ENCODE peak calls at places on chromosomes 7 and 10, in four cellular contexts. P is upper lobe of right lung, Z is MM.1S, D is SK-N-SH. M is an unnamed sample.

GRCh38 chr7:105480931-105481330 is 41.1 kb downstream of the PUS7 start:
- DNase-seq in Z (no peak), D (no peak), P (no peak), M (no peak)

GRCh38 chr7:1611708-1612241 is 41.9 kb upstream of the PSMG3 start:
- DNase-seq in P (no peak), Z (no peak), D (peak), M (no peak)

GRCh38 chr10:47414227-47414592 is 30.1 kb upstream of the ZNF488 start:
- DNase-seq in P (no peak), Z (no peak), D (no peak), M (no peak)

GRCh38 chr7:133789951-133790350 is 337.2 kb upstream of the LRGUK start:
- DNase-seq in P (no peak), Z (no peak), D (no peak), M (no peak)

GRCh38 chr7:27192546-27193334 is 7.2 kb downstream of the HOXA13 start:
- DNase-seq in P (peak), D (peak), Z (no peak), M (no peak)

GRCh38 chr10:132470306-132471124 is 67.1 kb upstream of the INPP5A start:
- DNase-seq in Z (no peak), P (no peak), D (no peak), M (no peak)

GRCh38 chr7:31258391-31258790 is 82.1 kb downstream of the NEUROD6 start:
- DNase-seq in Z (no peak), D (no peak), P (no peak), M (no peak)

GRCh38 chr7:38916396-38916795 is 7.4 kb upstream of the VPS41 start:
- DNase-seq in Z (no peak), P (no peak), D (no peak), M (no peak)

GRCh38 chr10:124671486-124672075 is 72.6 kb downstream of the FAM53B start:
- DNase-seq in P (no peak), Z (no peak), D (peak), M (no peak)

GRCh38 chr7:66257481-66257880 is 52.3 kb downstream of the TPST1 start:
- DNase-seq in P (no peak), Z (peak), D (no peak), M (no peak)

GRCh38 chr10:129365767-129366400 is 101.2 kb upstream of the MGMT start:
- DNase-seq in D (peak), Z (no peak), P (no peak), M (no peak)

GRCh38 chr7:142866361-142867096 is 11.7 kb downstream of the EPHB6 start:
- DNase-seq in P (no peak), Z (peak), D (peak), M (peak)

GRCh38 chr10:91540714-91541113 is 92.2 kb downstream of the PPP1R3C start:
- DNase-seq in Z (no peak), P (no peak), D (no peak), M (no peak)

GRCh38 chr7:140640727-140641531 is at the start of gene DENND2A:
- DNase-seq in Z (no peak), D (peak), P (peak), M (peak)

GRCh38 chr7:55249332-55249731 is 115.8 kb upstream of the LANCL2 start:
- DNase-seq in D (no peak), Z (no peak), P (no peak), M (no peak)

GRCh38 chr10:126839094-126839761 is 66.0 kb upstream of the DOCK1 start:
- DNase-seq in Z (no peak), D (no peak), P (no peak), M (no peak)

GRCh38 chr7:75639071-75639892 is 99.5 kb downstream of the HIP1 start:
- DNase-seq in P (peak), D (peak), Z (no peak), M (peak)

GRCh38 chr7:7816084-7816483 is 97.7 kb upstream of the RPA3 start:
- DNase-seq in P (no peak), Z (peak), D (no peak), M (peak)

GRCh38 chr10:78904196-78904595 is 164.6 kb upstream of the ZMIZ1 start:
- DNase-seq in Z (no peak), P (peak), D (no peak), M (no peak)

GRCh38 chr10:68816796-68817412 is 10.4 kb upstream of the STOX1 start:
- DNase-seq in P (no peak), Z (no peak), D (no peak), M (no peak)

GRCh38 chr7:134435161-134435920 is 23.6 kb downstream of the AKR1B1 start:
- DNase-seq in D (no peak), P (no peak), Z (no peak), M (no peak)

GRCh38 chr10:77771450-77771849 is 133.8 kb upstream of the KCNMA1 start:
- DNase-seq in P (no peak), Z (no peak), D (no peak), M (no peak)

GRCh38 chr10:77771851-77772250 is 134.2 kb upstream of the KCNMA1 start:
- DNase-seq in P (no peak), D (no peak), Z (no peak), M (no peak)

GRCh38 chr10:77776487-77776886 is 138.9 kb upstream of the KCNMA1 start:
- DNase-seq in D (no peak), Z (no peak), P (no peak), M (no peak)

GRCh38 chr10:77774940-77775391 is 137.4 kb upstream of the KCNMA1 start:
- DNase-seq in Z (no peak), D (no peak), P (no peak), M (no peak)

GRCh38 chr10:77773631-77774426 is 136.2 kb upstream of the KCNMA1 start:
- DNase-seq in Z (no peak), P (no peak), D (no peak), M (no peak)
- TF ChIP-seq CTCF in Z (no peak), P (no peak), D (no peak), M (no peak)

DNA sequence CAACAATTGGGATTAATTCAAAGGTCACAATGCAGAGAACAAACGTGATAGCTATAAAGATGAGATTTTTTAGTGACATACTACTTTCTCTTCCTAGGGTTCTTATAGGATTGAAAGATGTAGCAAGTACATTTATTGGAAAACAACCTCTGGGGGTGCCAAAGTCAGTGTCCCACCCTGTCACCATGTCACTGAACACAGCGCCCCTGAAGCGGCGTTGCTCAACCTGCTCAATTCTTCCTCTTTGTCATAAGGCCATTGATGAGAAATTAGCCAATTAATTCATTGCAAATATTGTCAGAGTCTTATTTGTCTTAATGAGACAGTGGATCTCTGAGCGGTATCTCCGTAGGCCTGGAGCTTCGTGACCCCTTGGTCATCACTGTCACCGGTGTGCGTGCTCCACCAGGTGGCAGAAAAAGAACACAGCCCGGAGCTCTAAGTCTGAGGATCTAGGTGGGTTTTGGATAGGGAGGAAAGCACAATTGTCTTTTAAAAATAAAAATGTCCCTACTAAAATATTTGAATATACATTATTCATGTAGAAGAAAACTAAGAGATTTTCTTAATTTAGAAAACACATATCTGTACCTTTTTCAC is 362.6 kb downstream of the PAXIP1 start:
- DNase-seq in D (peak), Z (peak), P (no peak), M (no peak)
- TF ChIP-seq CTCF in D (no peak), Z (peak), P (no peak), M (no peak)

GRCh38 chr7:47337531-47337930 is 244.4 kb downstream of the TNS3 start:
- DNase-seq in D (no peak), Z (no peak), P (no peak), M (peak)
- TF ChIP-seq CTCF in D (peak), Z (no peak), P (no peak), M (no peak)

GRCh38 chr10:16843252-16843870 is 26.1 kb upstream of the RSU1 start:
- DNase-seq in P (no peak), D (peak), Z (peak), M (peak)
- TF ChIP-seq CTCF in P (peak), D (peak), Z (peak), M (no peak)

GRCh38 chr7:71871446-71871845 is 540.7 kb downstream of the CALN1 start:
- DNase-seq in P (no peak), D (peak), Z (no peak), M (no peak)
- TF ChIP-seq CTCF in P (no peak), D (peak), Z (no peak), M (no peak)

GRCh38 chr7:70434821-70435220 is 697.1 kb upstream of the GALNT17 start:
- DNase-seq in D (no peak), Z (no peak), P (no peak), M (no peak)

GRCh38 chr7:70432567-70433001 is 699.4 kb upstream of the GALNT17 start:
- DNase-seq in P (no peak), D (no peak), Z (no peak), M (no peak)

GRCh38 chr7:70435634-70436033 is 696.3 kb upstream of the GALNT17 start:
- DNase-seq in D (no peak), P (no peak), Z (no peak), M (no peak)

GRCh38 chr7:70436815-70437350 is 695.1 kb upstream of the GALNT17 start:
- DNase-seq in D (peak), P (no peak), Z (no peak), M (no peak)

GRCh38 chr7:70434376-70434775 is 697.6 kb upstream of the GALNT17 start:
- DNase-seq in P (no peak), Z (no peak), D (no peak), M (no peak)
- TF ChIP-seq CTCF in P (no peak), Z (no peak), D (peak), M (no peak)